ENCODE peak calls at places on chromosomes 3 and 15, in six cellular contexts. H, F, P, M, J and R are unnamed samples.

GRCh38 chr3:72319202-72320095 is 528.8 kb downstream of the SHQ1 start:
- DNase-seq in H (no peak), F (no peak), P (peak), M (no peak), J (no peak), R (no peak)

GRCh38 chr3:142852009-142852408 is 36.9 kb downstream of the PCOLCE2 start:
- DNase-seq in H (no peak), F (no peak), P (no peak), M (no peak), J (no peak), R (no peak)

GRCh38 chr15:82646250-82647044 is 716 bp downstream of the CPEB1 start:
- DNase-seq in H (no peak), F (peak), P (peak), M (no peak), J (no peak), R (no peak)

GRCh38 chr3:31622636-31623288 is 90.0 kb downstream of the STT3B start:
- DNase-seq in H (no peak), F (no peak), P (no peak), M (no peak), J (no peak), R (no peak)

GRCh38 chr3:177102526-177102925 is 94.8 kb downstream of the TBL1XR1 start:
- DNase-seq in H (no peak), F (no peak), P (peak), M (no peak), J (no peak), R (no peak)

GRCh38 chr3:23739536-23739935 is 66.2 kb upstream of the UBE2E1 start:
- DNase-seq in H (no peak), F (no peak), P (peak), M (no peak), J (no peak), R (no peak)

GRCh38 chr3:187914231-187914630 is 169.0 kb upstream of the BCL6 start:
- DNase-seq in H (peak), F (no peak), P (no peak), M (no peak), J (no peak), R (no peak)

GRCh38 chr3:61868499-61868898 is 307.1 kb downstream of the PTPRG start:
- DNase-seq in H (no peak), F (no peak), P (no peak), M (no peak), J (no peak), R (no peak)

GRCh38 chr3:25344609-25345008 is 83.5 kb upstream of the RARB start:
- DNase-seq in H (no peak), F (no peak), P (no peak), M (no peak), J (no peak), R (no peak)

GRCh38 chr3:17949116-17949515 is 206.7 kb upstream of the TBC1D5 start:
- DNase-seq in H (no peak), F (no peak), P (no peak), M (no peak), J (no peak), R (no peak)

GRCh38 chr3:73766599-73767378 is 142.0 kb upstream of the PDZRN3 start:
- DNase-seq in H (no peak), F (peak), P (no peak), M (no peak), J (no peak), R (no peak)

GRCh38 chr3:18135083-18135814 is 289.9 kb downstream of the SATB1 start:
- DNase-seq in H (no peak), F (no peak), P (no peak), M (no peak), J (no peak), R (no peak)

DNA sequence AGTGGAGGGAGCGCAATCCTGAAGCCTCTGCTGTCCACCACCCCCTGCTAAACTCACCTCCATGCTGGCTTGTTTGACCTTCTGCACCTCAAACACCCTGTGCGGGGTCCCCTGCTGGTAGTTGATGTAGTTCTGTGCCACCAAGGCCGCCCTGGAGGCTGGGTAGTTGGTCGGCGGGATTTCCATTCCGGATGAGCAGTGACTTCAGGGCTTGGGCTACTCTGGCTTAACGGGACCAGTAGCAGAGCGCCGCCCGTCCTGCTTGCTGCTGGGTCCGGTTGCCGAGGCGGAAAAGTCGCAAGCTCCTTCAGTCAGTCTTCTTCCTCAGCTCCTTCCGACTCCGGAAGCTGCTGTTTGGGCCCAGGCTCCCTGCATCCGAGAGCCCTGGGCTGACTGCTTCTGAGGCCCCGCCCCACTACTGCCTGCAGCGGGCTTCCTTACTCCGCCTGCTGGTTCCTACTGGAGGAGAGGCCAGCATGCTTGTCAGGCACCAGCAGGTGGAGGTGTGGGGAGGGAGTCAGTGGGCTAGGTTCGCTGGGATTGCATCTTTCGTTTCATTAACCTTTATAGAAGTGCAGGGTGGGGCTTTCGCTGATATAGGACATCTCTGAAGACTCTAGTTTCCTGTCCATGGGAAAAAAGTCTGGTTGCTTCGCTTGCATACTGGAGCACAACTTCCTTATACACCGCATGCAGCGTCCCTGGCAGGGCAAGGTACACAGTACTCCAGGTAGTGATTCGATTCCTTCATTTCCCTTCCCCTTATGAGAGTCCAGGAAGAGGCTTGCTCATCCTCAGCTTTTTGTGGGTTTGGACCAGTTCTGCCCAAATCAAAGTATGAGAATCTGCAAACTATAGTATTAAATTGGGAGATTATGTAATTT is at the start of gene LXN:
- DNase-seq in H (peak), F (peak), P (peak), M (no peak), J (peak), R (peak)
- TF ChIP-seq POLR2AphosphoS5 in H (no peak), F (peak), P (no peak), M (no peak), J (peak), R (peak)

GRCh38 chr3:16279417-16279816 is 14.4 kb downstream of the OXNAD1 start:
- DNase-seq in H (no peak), F (no peak), P (no peak), M (no peak), J (no peak), R (no peak)
- H3K27ac ChIP-seq in H (no peak), F (no peak), P (no peak), M (no peak), J (no peak), R (no peak)

DNA sequence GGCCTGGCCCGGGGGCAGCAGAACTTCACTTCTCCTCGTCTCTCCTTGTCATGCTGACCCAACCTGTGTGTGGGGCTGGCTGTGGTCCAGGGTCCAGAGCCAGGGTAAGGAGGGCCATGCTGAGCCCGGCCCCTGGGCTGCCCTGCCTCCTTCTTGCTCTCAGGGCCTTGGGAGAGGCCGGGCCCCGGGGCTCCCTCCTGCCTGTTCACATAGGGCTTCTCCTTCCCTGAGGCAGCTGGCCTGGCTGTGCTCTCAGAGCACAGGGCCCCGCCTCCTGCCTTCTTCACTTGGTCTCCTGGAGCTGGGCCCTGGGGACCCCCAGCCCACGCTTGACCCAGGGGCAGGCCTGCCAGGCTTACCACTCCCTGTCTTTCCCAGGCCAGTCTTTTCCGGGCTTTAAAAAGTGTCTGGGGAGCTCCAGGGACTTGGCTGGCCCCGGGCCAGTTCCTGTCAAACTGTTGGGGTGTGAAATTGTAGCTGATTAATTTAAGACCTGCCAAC is 11.8 kb downstream of the PLXNA1 start:
- DNase-seq in H (no peak), F (no peak), P (no peak), M (no peak), J (no peak), R (no peak)
- TF ChIP-seq REST in H (no peak), F (no peak), P (no peak), M (no peak), J (no peak), R (no peak)

GRCh38 chr3:183896610-183897009 is 11.9 kb upstream of the PARL start:
- DNase-seq in H (no peak), F (no peak), P (no peak), M (no peak), J (no peak), R (no peak)

GRCh38 chr3:183896184-183896583 is 11.5 kb upstream of the PARL start:
- DNase-seq in H (no peak), F (no peak), P (no peak), M (no peak), J (no peak), R (no peak)

GRCh38 chr3:183895774-183896173 is 11.1 kb upstream of the PARL start:
- DNase-seq in H (no peak), F (no peak), P (no peak), M (no peak), J (no peak), R (no peak)

GRCh38 chr3:183895296-183895695 is 10.6 kb upstream of the PARL start:
- DNase-seq in H (peak), F (peak), P (peak), M (peak), J (peak), R (no peak)

DNA sequence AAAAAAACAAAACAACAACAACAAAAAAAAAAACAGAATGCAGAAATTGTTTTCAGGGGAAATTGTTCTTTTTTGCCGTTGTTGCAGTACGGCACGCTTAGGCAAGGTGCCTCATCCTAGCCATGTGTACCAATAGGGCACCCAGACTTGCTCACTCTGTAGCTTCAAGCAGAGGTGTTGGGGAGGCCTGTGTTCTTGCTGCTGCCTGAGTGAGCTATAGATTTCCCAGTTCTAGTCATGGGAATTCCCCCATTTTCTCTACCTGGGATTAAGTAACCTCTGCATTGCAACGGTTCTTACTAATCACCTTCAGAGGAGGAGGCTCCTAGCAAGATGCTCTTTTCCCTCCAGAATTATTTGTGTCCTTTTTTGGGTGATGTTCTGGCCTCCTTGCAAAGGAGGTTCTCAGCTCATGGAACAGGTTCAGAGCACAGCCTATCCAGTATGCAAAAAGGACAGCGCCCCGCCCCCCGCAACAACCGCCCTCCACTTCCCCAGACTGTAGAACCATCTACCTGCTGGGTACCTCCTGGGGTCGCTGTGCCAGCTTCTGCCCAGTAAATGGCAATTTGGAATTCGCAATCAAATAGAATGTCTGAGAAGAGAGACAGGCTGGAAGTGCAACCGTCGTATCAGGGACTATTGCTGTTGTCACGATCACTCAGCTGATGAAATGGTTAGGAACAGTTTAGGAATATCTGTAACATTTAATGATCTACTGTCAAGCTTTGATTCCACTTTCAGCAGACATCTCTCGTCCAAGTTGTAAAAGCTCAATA is 13.1 kb upstream of the PARL start:
- DNase-seq in H (no peak), F (no peak), P (no peak), M (no peak), J (no peak), R (no peak)
- TF ChIP-seq POLR2AphosphoS5 in H (no peak), F (no peak), P (no peak), M (no peak), J (no peak), R (no peak)

DNA sequence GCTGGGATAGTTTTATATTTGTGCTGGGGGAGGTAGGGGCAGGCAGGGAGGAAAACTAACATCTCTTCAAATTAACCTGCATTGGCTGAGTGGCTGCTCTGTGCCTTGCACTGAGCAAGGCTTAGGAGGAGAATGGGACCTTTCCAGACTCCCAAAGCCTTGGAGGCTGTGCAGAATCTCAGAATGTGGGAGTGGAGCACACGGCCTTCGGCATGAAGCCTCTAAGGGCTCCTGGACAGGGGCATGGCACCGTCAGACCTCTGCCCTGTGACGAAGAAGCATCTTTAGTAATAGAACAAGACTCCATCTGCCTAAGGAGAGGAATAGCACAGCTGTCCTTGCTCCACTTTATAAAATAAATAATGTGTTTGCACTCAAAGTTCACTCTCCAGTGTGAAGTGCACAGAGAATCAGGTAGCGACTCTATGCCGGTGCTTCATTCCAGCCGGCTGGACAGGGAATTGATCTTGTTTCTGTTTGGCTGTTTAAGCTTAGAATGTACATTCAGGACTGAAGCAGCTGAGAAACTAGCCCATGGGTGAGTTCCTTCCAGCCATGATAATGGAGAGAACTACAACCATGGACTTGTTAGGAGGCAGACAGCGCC is 228.5 kb upstream of the ADAMTS9 start:
- DNase-seq in H (no peak), F (no peak), P (no peak), M (no peak), J (no peak), R (no peak)
- H3K27ac ChIP-seq in H (no peak), F (no peak), P (no peak), M (no peak), J (no peak), R (no peak)

GRCh38 chr3:184241141-184241446 is 7.7 kb downstream of the ALG3 start:
- DNase-seq in H (no peak), F (no peak), P (no peak), M (no peak), J (no peak), R (no peak)

GRCh38 chr3:184239710-184240109 is 9.1 kb downstream of the ALG3 start:
- DNase-seq in H (no peak), F (no peak), P (no peak), M (no peak), J (no peak), R (no peak)

GRCh38 chr3:184242297-184242685 is 6.5 kb downstream of the ALG3 start:
- DNase-seq in H (no peak), F (no peak), P (no peak), M (no peak), J (no peak), R (no peak)

GRCh38 chr3:184240384-184241140 is 8.2 kb downstream of the ALG3 start:
- DNase-seq in H (no peak), F (peak), P (no peak), M (no peak), J (no peak), R (peak)

GRCh38 chr3:184241447-184242296 is 7.1 kb downstream of the ALG3 start:
- DNase-seq in H (peak), F (peak), P (peak), M (no peak), J (no peak), R (no peak)
- TF ChIP-seq REST in H (no peak), F (peak), P (peak), M (no peak), J (peak), R (no peak)

GRCh38 chr3:111717601-111718000 is 122.5 kb upstream of the ZBED2 start:
- DNase-seq in H (peak), F (peak), P (peak), M (peak), J (peak), R (peak)
- TF ChIP-seq POLR2AphosphoS5 in H (no peak), F (no peak), P (no peak), M (peak), J (no peak), R (no peak)

GRCh38 chr15:96339662-96340347 is 9.3 kb downstream of the NR2F2 start:
- DNase-seq in H (no peak), F (no peak), P (no peak), M (no peak), J (no peak), R (no peak)
- H3K27ac ChIP-seq in H (peak), F (no peak), P (no peak), M (no peak), J (peak), R (peak)

GRCh38 chr15:99634576-99634975 is 68.8 kb downstream of the MEF2A start:
- DNase-seq in H (no peak), F (no peak), P (no peak), M (no peak), J (no peak), R (no peak)

GRCh38 chr15:99632521-99632920 is 66.7 kb downstream of the MEF2A start:
- DNase-seq in H (no peak), F (no peak), P (no peak), M (no peak), J (no peak), R (no peak)

GRCh38 chr15:99633655-99634054 is 67.9 kb downstream of the MEF2A start:
- DNase-seq in H (no peak), F (no peak), P (no peak), M (no peak), J (no peak), R (no peak)

GRCh38 chr15:99635145-99635544 is 69.4 kb downstream of the MEF2A start:
- DNase-seq in H (no peak), F (no peak), P (no peak), M (no peak), J (no peak), R (no peak)

GRCh38 chr15:99635794-99636193 is 70.0 kb downstream of the MEF2A start:
- DNase-seq in H (no peak), F (no peak), P (no peak), M (no peak), J (no peak), R (no peak)
- TF ChIP-seq REST in H (no peak), F (no peak), P (no peak), M (no peak), J (no peak), R (no peak)

DNA sequence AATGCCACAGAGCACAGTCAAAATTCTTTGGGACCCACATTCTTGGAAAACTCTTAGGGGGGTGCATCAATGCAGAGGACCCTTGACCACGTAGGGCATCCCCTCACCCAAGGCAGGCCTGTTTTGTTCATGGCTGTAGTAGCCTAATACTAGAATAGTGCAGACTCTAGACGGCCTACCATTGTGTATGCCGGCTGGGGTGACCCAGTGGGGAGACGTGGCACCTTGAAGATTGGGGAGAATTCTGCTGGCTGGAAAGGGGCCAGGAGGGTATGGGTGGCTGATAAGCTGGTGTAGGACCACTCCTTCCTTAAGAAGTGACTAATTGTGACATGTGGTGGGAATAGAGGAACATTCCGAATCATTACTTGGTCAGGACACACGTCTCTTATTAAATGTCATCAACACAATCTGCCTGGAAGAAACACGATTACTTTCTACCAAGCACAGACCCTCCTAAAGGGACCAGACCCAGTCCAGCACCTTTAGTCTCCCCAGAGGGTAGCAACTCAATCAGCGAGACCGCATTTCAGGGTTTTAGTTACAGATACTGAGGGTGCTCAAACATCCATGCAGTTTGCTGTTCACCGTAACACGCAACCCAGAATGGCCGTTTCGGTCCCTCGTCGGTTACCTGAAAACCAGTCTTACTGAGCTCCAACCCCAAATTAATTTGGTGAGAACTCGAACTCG is 1.8 kb upstream of the KLF13 start:
- DNase-seq in H (no peak), F (no peak), P (no peak), M (no peak), J (no peak), R (no peak)
- TF ChIP-seq POLR2AphosphoS5 in H (no peak), F (no peak), P (no peak), M (no peak), J (no peak), R (no peak)